ENCODE peak calls at places on chromosomes 7 and 10, in six cellular contexts. One of them, this sample, is unnamed.

GRCh38 chr7:128166603-128167315 is 74.3 kb upstream of the LEP start:
- DNase-seq in HCT116: no peak
- DNase-seq in naive thymus-derived CD4-positive, alpha-beta T cell: no peak
- DNase-seq in right cardiac atrium: no peak
- DNase-seq in stomach: no peak
- DNase-seq in colonic mucosa: no peak
- DNase-seq in this sample: no peak

GRCh38 chr7:133513608-133514007 is 260.7 kb downstream of the EXOC4 start:
- DNase-seq in HCT116: no peak
- DNase-seq in naive thymus-derived CD4-positive, alpha-beta T cell: no peak
- DNase-seq in right cardiac atrium: no peak
- DNase-seq in stomach: no peak
- DNase-seq in colonic mucosa: no peak
- DNase-seq in this sample: no peak

GRCh38 chr7:127588019-127588696 is at the start of gene ARF5:
- DNase-seq in HCT116: peak; percentile 49
- DNase-seq in naive thymus-derived CD4-positive, alpha-beta T cell: peak; percentile 83
- DNase-seq in right cardiac atrium: peak; percentile 90
- DNase-seq in stomach: peak; percentile 92
- DNase-seq in colonic mucosa: peak; percentile 91
- DNase-seq in this sample: peak; percentile 41

GRCh38 chr10:110067960-110068770 is 60.4 kb downstream of the ADD3 start:
- DNase-seq in HCT116: no peak
- DNase-seq in naive thymus-derived CD4-positive, alpha-beta T cell: peak; percentile 69
- DNase-seq in right cardiac atrium: peak; percentile 61
- DNase-seq in stomach: no peak
- DNase-seq in colonic mucosa: peak; percentile 35
- DNase-seq in this sample: peak; percentile 49

GRCh38 chr7:111107989-111108388 is 17.1 kb downstream of the LRRN3 start:
- DNase-seq in HCT116: no peak
- DNase-seq in naive thymus-derived CD4-positive, alpha-beta T cell: no peak
- DNase-seq in right cardiac atrium: no peak
- DNase-seq in stomach: no peak
- DNase-seq in colonic mucosa: no peak
- DNase-seq in this sample: no peak

GRCh38 chr10:86162696-86163400 is 203.7 kb downstream of the GRID1 start:
- DNase-seq in HCT116: no peak
- DNase-seq in naive thymus-derived CD4-positive, alpha-beta T cell: no peak
- DNase-seq in right cardiac atrium: no peak
- DNase-seq in stomach: no peak
- DNase-seq in colonic mucosa: no peak
- DNase-seq in this sample: no peak

GRCh38 chr10:123509338-123509737 is 156.8 kb upstream of the GPR26 start:
- DNase-seq in HCT116: no peak
- DNase-seq in naive thymus-derived CD4-positive, alpha-beta T cell: no peak
- DNase-seq in right cardiac atrium: no peak
- DNase-seq in stomach: no peak
- DNase-seq in colonic mucosa: no peak
- DNase-seq in this sample: no peak

GRCh38 chr10:12533151-12533550 is 183.8 kb downstream of the CAMK1D start:
- DNase-seq in HCT116: no peak
- DNase-seq in naive thymus-derived CD4-positive, alpha-beta T cell: no peak
- DNase-seq in right cardiac atrium: no peak
- DNase-seq in stomach: no peak
- DNase-seq in colonic mucosa: no peak
- DNase-seq in this sample: no peak

GRCh38 chr10:118595064-118595420 is 406 bp downstream of the PRLHR start:
- DNase-seq in HCT116: no peak
- DNase-seq in naive thymus-derived CD4-positive, alpha-beta T cell: no peak
- DNase-seq in right cardiac atrium: no peak
- DNase-seq in stomach: no peak
- DNase-seq in colonic mucosa: no peak
- DNase-seq in this sample: no peak

GRCh38 chr7:136312592-136312991 is 335.4 kb upstream of the MTPN start:
- DNase-seq in HCT116: no peak
- DNase-seq in naive thymus-derived CD4-positive, alpha-beta T cell: no peak
- DNase-seq in right cardiac atrium: no peak
- DNase-seq in stomach: no peak
- DNase-seq in colonic mucosa: no peak
- DNase-seq in this sample: no peak

GRCh38 chr10:98316661-98317060 is 48.7 kb upstream of the LOXL4 start:
- DNase-seq in HCT116: no peak
- DNase-seq in naive thymus-derived CD4-positive, alpha-beta T cell: no peak
- DNase-seq in right cardiac atrium: no peak
- DNase-seq in stomach: no peak
- DNase-seq in colonic mucosa: no peak
- DNase-seq in this sample: no peak

GRCh38 chr7:24981544-24981951 is 1.6 kb upstream of the OSBPL3 start:
- DNase-seq in HCT116: no peak
- DNase-seq in naive thymus-derived CD4-positive, alpha-beta T cell: peak; percentile 46
- DNase-seq in right cardiac atrium: peak; percentile 61
- DNase-seq in stomach: peak; percentile 62
- DNase-seq in colonic mucosa: peak; percentile 69
- DNase-seq in this sample: peak; percentile 9

GRCh38 chr7:101602484-101603241 is 26.4 kb downstream of the MYL10 start:
- DNase-seq in HCT116: peak; percentile 59
- DNase-seq in naive thymus-derived CD4-positive, alpha-beta T cell: peak; percentile 36
- DNase-seq in right cardiac atrium: peak; percentile 80
- DNase-seq in stomach: peak; percentile 84
- DNase-seq in colonic mucosa: peak; percentile 83
- DNase-seq in this sample: peak; percentile 67

GRCh38 chr10:124125305-124126116 is 32.1 kb upstream of the CHST15 start:
- DNase-seq in HCT116: peak; percentile 29
- DNase-seq in naive thymus-derived CD4-positive, alpha-beta T cell: no peak
- DNase-seq in right cardiac atrium: no peak
- DNase-seq in stomach: no peak
- DNase-seq in colonic mucosa: no peak
- DNase-seq in this sample: no peak

GRCh38 chr10:126439947-126440346 is 51.7 kb upstream of the ADAM12 start:
- DNase-seq in HCT116: no peak
- DNase-seq in naive thymus-derived CD4-positive, alpha-beta T cell: no peak
- DNase-seq in right cardiac atrium: no peak
- DNase-seq in stomach: no peak
- DNase-seq in colonic mucosa: no peak
- DNase-seq in this sample: no peak

GRCh38 chr10:81862596-81862995 is 12.4 kb upstream of the NRG3 start:
- DNase-seq in HCT116: no peak
- DNase-seq in naive thymus-derived CD4-positive, alpha-beta T cell: no peak
- DNase-seq in right cardiac atrium: peak; percentile 9
- DNase-seq in stomach: no peak
- DNase-seq in colonic mucosa: no peak
- DNase-seq in this sample: no peak

GRCh38 chr10:104293021-104293420 is 24.0 kb downstream of the GSTO2 start:
- DNase-seq in HCT116: no peak
- DNase-seq in naive thymus-derived CD4-positive, alpha-beta T cell: no peak
- DNase-seq in right cardiac atrium: no peak
- DNase-seq in stomach: no peak
- DNase-seq in colonic mucosa: no peak
- DNase-seq in this sample: no peak

GRCh38 chr10:114042895-114043531 is 653 bp upstream of the ADRB1 start:
- DNase-seq in HCT116: peak; percentile 15
- DNase-seq in naive thymus-derived CD4-positive, alpha-beta T cell: no peak
- DNase-seq in right cardiac atrium: peak; percentile 68
- DNase-seq in stomach: peak; percentile 36
- DNase-seq in colonic mucosa: no peak
- DNase-seq in this sample: peak; percentile 53
- H3K27me3 ChIP-seq in HCT116: no peaks in the 10 kb centered on the region
- H3K27me3 ChIP-seq in naive thymus-derived CD4-positive, alpha-beta T cell: peaks cover 6% of the 10 kb centered on the region
- H3K27me3 ChIP-seq in right cardiac atrium: no peaks in the 10 kb centered on the region
- H3K27me3 ChIP-seq in stomach: peaks cover 30% of the 10 kb centered on the region
- H3K27me3 ChIP-seq in colonic mucosa: peaks cover 34% of the 10 kb centered on the region
- H3K27me3 ChIP-seq in this sample: peaks cover 11% of the 10 kb centered on the region

DNA sequence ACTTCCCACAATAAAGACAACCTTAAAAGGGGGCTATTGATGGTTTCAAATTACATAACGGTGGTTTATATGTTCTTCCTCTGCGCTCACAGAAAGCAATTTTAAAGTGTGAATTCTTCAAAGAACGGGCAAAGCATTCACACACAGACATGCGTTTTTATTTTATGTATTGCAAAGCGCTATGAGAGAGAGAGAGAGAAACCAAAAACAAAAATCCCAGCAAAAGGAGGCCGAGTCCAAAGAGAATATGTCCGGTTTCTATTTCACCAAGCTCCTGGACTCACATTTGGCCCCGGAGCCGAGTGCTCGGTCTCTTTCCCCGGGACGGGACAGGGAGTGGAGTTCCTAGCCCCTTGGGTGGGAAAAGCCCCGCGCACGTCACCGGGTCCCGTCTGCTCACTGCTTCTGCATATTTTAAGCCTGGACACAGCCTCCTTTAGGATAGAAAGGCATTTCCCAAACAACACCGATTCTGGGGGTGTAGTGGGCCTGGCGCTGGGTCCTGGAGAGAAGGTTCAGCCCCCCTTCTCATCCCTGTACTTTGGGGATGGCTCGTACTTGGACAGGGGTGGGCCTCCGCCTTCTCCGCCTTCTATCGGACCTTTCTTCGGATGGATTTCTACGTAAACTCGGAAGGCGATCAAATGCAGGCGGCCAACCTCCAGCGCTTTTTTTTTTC is 26.9 kb upstream of the VAX1 start:
- DNase-seq in HCT116: no peak
- DNase-seq in naive thymus-derived CD4-positive, alpha-beta T cell: no peak
- DNase-seq in right cardiac atrium: no peak
- DNase-seq in stomach: no peak
- DNase-seq in colonic mucosa: no peak
- DNase-seq in this sample: no peak
- H3K27me3 ChIP-seq in HCT116: peaks cover 8% of the 10 kb centered on the region
- H3K27me3 ChIP-seq in naive thymus-derived CD4-positive, alpha-beta T cell: peaks cover 34% of the 10 kb centered on the region
- H3K27me3 ChIP-seq in right cardiac atrium: no peaks in the 10 kb centered on the region
- H3K27me3 ChIP-seq in stomach: peaks cover 100% of the 10 kb centered on the region
- H3K27me3 ChIP-seq in colonic mucosa: peaks cover 98% of the 10 kb centered on the region
- H3K27me3 ChIP-seq in this sample: peaks cover 85% of the 10 kb centered on the region

GRCh38 chr7:12895296-12895695 is 207.9 kb downstream of the ARL4A start:
- DNase-seq in HCT116: no peak
- DNase-seq in naive thymus-derived CD4-positive, alpha-beta T cell: no peak
- DNase-seq in right cardiac atrium: no peak
- DNase-seq in stomach: no peak
- DNase-seq in colonic mucosa: no peak
- DNase-seq in this sample: no peak
- H3K27me3 ChIP-seq in HCT116: no peaks in the 10 kb centered on the region
- H3K27me3 ChIP-seq in naive thymus-derived CD4-positive, alpha-beta T cell: no peaks in the 10 kb centered on the region
- H3K27me3 ChIP-seq in right cardiac atrium: no peaks in the 10 kb centered on the region
- H3K27me3 ChIP-seq in stomach: no peaks in the 10 kb centered on the region
- H3K27me3 ChIP-seq in colonic mucosa: no peaks in the 10 kb centered on the region
- H3K27me3 ChIP-seq in this sample: no peaks in the 10 kb centered on the region

GRCh38 chr7:27225005-27225934 is 17.3 kb upstream of the EVX1 start:
- DNase-seq in HCT116: no peak
- DNase-seq in naive thymus-derived CD4-positive, alpha-beta T cell: no peak
- DNase-seq in right cardiac atrium: no peak
- DNase-seq in stomach: no peak
- DNase-seq in colonic mucosa: no peak
- DNase-seq in this sample: no peak
- H3K27me3 ChIP-seq in HCT116: no peaks in the 10 kb centered on the region
- H3K27me3 ChIP-seq in naive thymus-derived CD4-positive, alpha-beta T cell: peaks cover 14% of the 10 kb centered on the region
- H3K27me3 ChIP-seq in right cardiac atrium: peaks cover 10% of the 10 kb centered on the region
- H3K27me3 ChIP-seq in stomach: peaks cover 59% of the 10 kb centered on the region
- H3K27me3 ChIP-seq in colonic mucosa: peaks cover 19% of the 10 kb centered on the region
- H3K27me3 ChIP-seq in this sample: peaks cover 68% of the 10 kb centered on the region

DNA sequence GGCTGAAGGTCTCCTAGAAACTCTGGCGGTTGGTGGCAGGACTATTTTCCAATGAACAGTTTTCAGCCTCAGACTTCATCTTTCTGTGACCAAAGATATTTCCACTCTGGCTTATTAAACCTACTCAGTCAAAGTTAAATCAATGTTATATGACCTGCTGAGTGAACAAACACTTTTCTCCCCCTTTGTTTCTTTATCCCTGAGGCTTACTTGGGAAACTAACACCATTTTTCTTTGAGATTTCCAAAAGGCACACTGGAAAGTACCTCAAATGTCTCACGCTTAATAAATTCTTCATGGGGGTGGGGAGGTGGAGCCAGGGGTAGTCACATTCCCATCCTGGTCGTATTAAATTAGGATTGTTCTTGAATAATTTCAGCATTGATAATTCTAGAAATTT is 1.8 kb downstream of the TMEM26 start:
- DNase-seq in HCT116: no peak
- DNase-seq in naive thymus-derived CD4-positive, alpha-beta T cell: no peak
- DNase-seq in right cardiac atrium: no peak
- DNase-seq in stomach: no peak
- DNase-seq in colonic mucosa: no peak
- DNase-seq in this sample: no peak
- H3K27me3 ChIP-seq in HCT116: no peaks in the 10 kb centered on the region
- H3K27me3 ChIP-seq in naive thymus-derived CD4-positive, alpha-beta T cell: no peaks in the 10 kb centered on the region
- H3K27me3 ChIP-seq in right cardiac atrium: no peaks in the 10 kb centered on the region
- H3K27me3 ChIP-seq in stomach: peaks cover 8% of the 10 kb centered on the region
- H3K27me3 ChIP-seq in colonic mucosa: peaks cover 10% of the 10 kb centered on the region
- H3K27me3 ChIP-seq in this sample: peaks cover 23% of the 10 kb centered on the region

GRCh38 chr7:39614299-39614698 is 9.1 kb upstream of the RALA start:
- DNase-seq in HCT116: no peak
- DNase-seq in naive thymus-derived CD4-positive, alpha-beta T cell: no peak
- DNase-seq in right cardiac atrium: no peak
- DNase-seq in stomach: no peak
- DNase-seq in colonic mucosa: no peak
- DNase-seq in this sample: no peak

GRCh38 chr7:39613577-39613976 is 9.8 kb upstream of the RALA start:
- DNase-seq in HCT116: no peak
- DNase-seq in naive thymus-derived CD4-positive, alpha-beta T cell: no peak
- DNase-seq in right cardiac atrium: no peak
- DNase-seq in stomach: no peak
- DNase-seq in colonic mucosa: no peak
- DNase-seq in this sample: no peak

GRCh38 chr7:39615350-39615975 is 7.9 kb upstream of the RALA start:
- DNase-seq in HCT116: no peak
- DNase-seq in naive thymus-derived CD4-positive, alpha-beta T cell: no peak
- DNase-seq in right cardiac atrium: no peak
- DNase-seq in stomach: no peak
- DNase-seq in colonic mucosa: no peak
- DNase-seq in this sample: no peak

GRCh38 chr7:39617010-39617409 is 6.4 kb upstream of the RALA start:
- DNase-seq in HCT116: no peak
- DNase-seq in naive thymus-derived CD4-positive, alpha-beta T cell: no peak
- DNase-seq in right cardiac atrium: no peak
- DNase-seq in stomach: no peak
- DNase-seq in colonic mucosa: no peak
- DNase-seq in this sample: no peak

GRCh38 chr7:39616138-39616537 is 7.2 kb upstream of the RALA start:
- DNase-seq in HCT116: no peak
- DNase-seq in naive thymus-derived CD4-positive, alpha-beta T cell: no peak
- DNase-seq in right cardiac atrium: no peak
- DNase-seq in stomach: no peak
- DNase-seq in colonic mucosa: no peak
- DNase-seq in this sample: no peak
- H3K27me3 ChIP-seq in HCT116: no peaks in the 10 kb centered on the region
- H3K27me3 ChIP-seq in naive thymus-derived CD4-positive, alpha-beta T cell: no peaks in the 10 kb centered on the region
- H3K27me3 ChIP-seq in right cardiac atrium: no peaks in the 10 kb centered on the region
- H3K27me3 ChIP-seq in stomach: no peaks in the 10 kb centered on the region
- H3K27me3 ChIP-seq in colonic mucosa: no peaks in the 10 kb centered on the region
- H3K27me3 ChIP-seq in this sample: no peaks in the 10 kb centered on the region

This sample was measured in HL-60.